ENCODE peak calls at places on chromosome 5, in nine cellular contexts. Y is GM12865; X is fibroblast of lung; I is uterus; V is activated T-cell treated with anti-CD3 and anti-CD28 coated beads for 1 hour; Q is activated CD8-positive, alpha-beta memory T cell treated with anti-CD3 and anti-CD28 coated beads for 48 hours; A is tibial nerve; C is Calu3; H is activated CD4-positive, alpha-beta T cell treated with anti-CD3 and anti-CD28 coated beads for 24 hours. J is an unnamed sample.
A peak's percentile ranks its signal among the peaks of the same experiment; 100 is the strongest.

GRCh38 chr5:159163027-159163699 is 46.2 kb downstream of the RNF145 start:
- DNase-seq in Y (no peak), X (no peak), I (no peak), V (no peak), Q (no peak), A (no peak), C (no peak), H (no peak), J (no peak)

GRCh38 chr5:13994606-13995336 is 50.3 kb upstream of the DNAH5 start:
- DNase-seq in Y (peak; percentile 38), X (peak; percentile 92), I (no peak), V (no peak), Q (no peak), A (no peak), C (no peak), H (no peak), J (peak; percentile 33)

GRCh38 chr5:113891491-113891890 is 378.0 kb downstream of the YTHDC2 start:
- DNase-seq in Y (no peak), X (no peak), I (no peak), V (no peak), Q (no peak), A (no peak), C (no peak), H (no peak), J (no peak)

GRCh38 chr5:138138949-138139775 is at the start of gene NME5:
- DNase-seq in Y (peak; percentile 77), X (peak; percentile 79), I (peak; percentile 34), V (no peak), Q (no peak), A (no peak), C (peak; percentile 76), H (no peak), J (peak; percentile 49)

GRCh38 chr5:375921-376871 is 54.7 kb downstream of the AHRR start:
- DNase-seq in Y (no peak), X (no peak), I (no peak), V (no peak), Q (no peak), A (no peak), C (no peak), H (no peak), J (no peak)

GRCh38 chr5:60701317-60701988 is 1.5 kb upstream of the DEPDC1B start:
- DNase-seq in Y (no peak), X (no peak), I (no peak), V (no peak), Q (no peak), A (no peak), C (peak; percentile 65), H (no peak), J (peak; percentile 50)

GRCh38 chr5:141479776-141480175 is 4.0 kb downstream of the PCDHGC3 start:
- DNase-seq in Y (no peak), X (peak; percentile 49), I (no peak), V (no peak), Q (no peak), A (no peak), C (no peak), H (no peak), J (no peak)

GRCh38 chr5:123512631-123513461 is 869 bp downstream of the CSNK1G3 start:
- DNase-seq in Y (peak; percentile 53), X (peak; percentile 31), I (peak; percentile 35), V (peak; percentile 7), Q (peak; percentile 16), A (no peak), C (peak; percentile 37), H (peak; percentile 4), J (peak; percentile 27)

GRCh38 chr5:157388148-157388547 is 71.9 kb upstream of the NIPAL4 start:
- DNase-seq in Y (no peak), X (peak; percentile 19), I (no peak), V (no peak), Q (no peak), A (no peak), C (no peak), H (no peak), J (no peak)

GRCh38 chr5:177319913-177320588 is 8.4 kb upstream of the MXD3 start:
- DNase-seq in Y (no peak), X (no peak), I (no peak), V (no peak), Q (no peak), A (no peak), C (no peak), H (no peak), J (no peak)

GRCh38 chr5:133325834-133326233 is 274.0 kb downstream of the HSPA4 start:
- DNase-seq in Y (no peak), X (no peak), I (no peak), V (no peak), Q (no peak), A (no peak), C (no peak), H (no peak), J (no peak)

GRCh38 chr5:1213508-1214162 is 11.5 kb upstream of the SLC6A18 start:
- DNase-seq in Y (no peak), X (no peak), I (no peak), V (no peak), Q (no peak), A (no peak), C (no peak), H (no peak), J (no peak)

GRCh38 chr5:154285661-154286408 is 95.3 kb downstream of the GALNT10 start:
- DNase-seq in Y (no peak), X (no peak), I (no peak), V (no peak), Q (no peak), A (no peak), C (peak; percentile 26), H (no peak), J (no peak)

GRCh38 chr5:35518104-35518503 is 99.6 kb upstream of the SPEF2 start:
- DNase-seq in Y (peak; percentile 55), X (no peak), I (no peak), V (no peak), Q (no peak), A (no peak), C (no peak), H (no peak), J (peak; percentile 70)

GRCh38 chr5:57686806-57687205 is 204.2 kb upstream of the ACTBL2 start:
- DNase-seq in Y (no peak), X (no peak), I (no peak), V (no peak), Q (no peak), A (no peak), C (no peak), H (no peak), J (no peak)

GRCh38 chr5:10295619-10296326 is 11.9 kb downstream of the CMBL start:
- DNase-seq in Y (peak; percentile 42), X (no peak), I (no peak), V (no peak), Q (no peak), A (no peak), C (no peak), H (no peak), J (no peak)

GRCh38 chr5:170137694-170138214 is 32.1 kb downstream of the FOXI1 start:
- DNase-seq in Y (no peak), X (no peak), I (no peak), V (no peak), Q (no peak), A (no peak), C (no peak), H (no peak), J (no peak)

GRCh38 chr5:112232651-112233050 is 186.4 kb downstream of the EPB41L4A start:
- DNase-seq in Y (no peak), X (no peak), I (no peak), V (no peak), Q (no peak), A (no peak), C (no peak), H (no peak), J (no peak)